ENCODE peak calls at places on chromosomes 6 and 20, in eight cellular contexts. C is CD8-positive, alpha-beta memory T cell; A is stimulated activated CD4-positive, alpha-beta T cell treated with anti-CD3 and anti-CD28 coated beads, Interleukin-4, amount 100 ng/mL, for 48 hours; N is AG04450; T is PC-3; B is NCI-H748 treated with DMSO at 0.1 percent for 48 hours; U is NCI-H226; O is skeletal muscle cell. W is an unnamed sample.

GRCh38 chr20:31560094-31560899 is 44.8 kb upstream of the ID1 start:
- DNase-seq in C (peak), A (peak), N (peak), T (peak), B (peak), U (peak), O (peak), W (peak)

GRCh38 chr6:73560853-73561407 is 40.1 kb upstream of the EEF1A1 start:
- DNase-seq in C (no peak), A (no peak), N (no peak), T (no peak), B (no peak), U (no peak), O (no peak), W (no peak)

GRCh38 chr6:28489366-28490190 is 26.0 kb downstream of the GPX6 start:
- DNase-seq in C (no peak), A (peak), N (peak), T (no peak), B (no peak), U (no peak), O (peak), W (peak)

GRCh38 chr6:131013495-131013894 is 49.5 kb downstream of the EPB41L2 start:
- DNase-seq in C (no peak), A (no peak), N (peak), T (no peak), B (no peak), U (peak), O (peak), W (peak)

GRCh38 chr6:69416739-69417138 is 380.1 kb downstream of the LMBRD1 start:
- DNase-seq in C (no peak), A (no peak), N (no peak), T (peak), B (no peak), U (no peak), O (peak), W (peak)

GRCh38 chr20:2283706-2284423 is 11.9 kb upstream of the TGM3 start:
- DNase-seq in C (no peak), A (no peak), N (no peak), T (peak), B (no peak), U (peak), O (no peak), W (peak)

GRCh38 chr6:6678185-6678671 is 89.7 kb downstream of the LY86 start:
- DNase-seq in C (no peak), A (no peak), N (no peak), T (peak), B (peak), U (peak), O (no peak), W (peak)

GRCh38 chr6:53032853-53033252 is 32.4 kb upstream of the FBXO9 start:
- DNase-seq in C (no peak), A (no peak), N (no peak), T (peak), B (no peak), U (no peak), O (peak), W (no peak)

GRCh38 chr20:38125157-38126056 is 39.7 kb downstream of the TGM2 start:
- DNase-seq in C (no peak), A (no peak), N (no peak), T (peak), B (peak), U (no peak), O (no peak), W (peak)

GRCh38 chr6:148351277-148351676 is 8.6 kb downstream of the SASH1 start:
- DNase-seq in C (no peak), A (no peak), N (no peak), T (no peak), B (no peak), U (no peak), O (no peak), W (no peak)

GRCh38 chr20:3172933-3173581 is at the start of gene LZTS3:
- DNase-seq in C (peak), A (peak), N (no peak), T (peak), B (peak), U (peak), O (no peak), W (peak)

GRCh38 chr6:94130458-94130857 is 711.1 kb upstream of the EPHA7 start:
- DNase-seq in C (no peak), A (no peak), N (no peak), T (no peak), B (no peak), U (no peak), O (no peak), W (no peak)